ENCODE peak calls at places on chromosome 18, in five cellular contexts. V is activated CD8-positive, alpha-beta memory T cell treated with anti-CD3 and anti-CD28 coated beads for 4 hours; R is HFFc6; L is stimulated activated CD4-positive, alpha-beta T cell treated with anti-CD3 and anti-CD28 coated beads, Interleukin-1b, Interleukin-23, amount 100 ng/mL, for 24 hours; B is HCEC 1CT. H is an unnamed sample.

GRCh38 chr18:51030537-51031258 is 685 bp downstream of the SMAD4 start:
- DNase-seq in V (peak; percentile 24), B (peak; percentile 72), L (peak; percentile 55), R (peak; percentile 16), H (peak; percentile 50)

GRCh38 chr18:60686142-60686541 is 313.6 kb upstream of the MC4R start:
- DNase-seq in R (no peak), B (no peak), V (no peak), L (no peak), H (no peak)

GRCh38 chr18:43248610-43249249 is 28.6 kb downstream of the SYT4 start:
- DNase-seq in L (no peak), V (no peak), R (no peak), B (no peak), H (no peak)

GRCh38 chr18:44736664-44737063 is 56.0 kb downstream of the SETBP1 start:
- DNase-seq in R (no peak), L (no peak), B (no peak), V (no peak), H (no peak)

GRCh38 chr18:79955302-79956075 is 4.0 kb upstream of the SLC66A2 start:
- DNase-seq in B (no peak), V (no peak), R (no peak), L (no peak), H (no peak)

GRCh38 chr18:4836146-4836545 is 360.9 kb downstream of the AKAIN1 start:
- DNase-seq in R (no peak), B (no peak), V (no peak), L (no peak), H (no peak)

GRCh38 chr18:45449761-45450227 is 165.5 kb upstream of the SLC14A2 start:
- DNase-seq in R (no peak), V (no peak), B (no peak), L (no peak), H (no peak)

GRCh38 chr18:47990981-47991380 is 60.5 kb upstream of the SMAD2 start:
- DNase-seq in R (no peak), V (no peak), L (no peak), B (no peak), H (no peak)

GRCh38 chr18:52288403-52289004 is 51.5 kb upstream of the DCC start:
- DNase-seq in B (no peak), V (no peak), L (no peak), R (no peak), H (peak; percentile 10)

GRCh38 chr18:70420151-70420898 is 131.5 kb downstream of the SOCS6 start:
- DNase-seq in L (no peak), R (peak; percentile 79), B (peak; percentile 97), V (no peak), H (no peak)

GRCh38 chr18:32373995-32374394 is 96.7 kb downstream of the GAREM1 start:
- DNase-seq in L (no peak), V (no peak), B (peak; percentile 56), R (no peak), H (no peak)

GRCh38 chr18:54090856-54091255 is 133.6 kb downstream of the MBD2 start:
- DNase-seq in R (no peak), L (no peak), V (no peak), B (no peak), H (no peak)

GRCh38 chr18:76697441-76697901 is 124.9 kb upstream of the ZNF236 start:
- DNase-seq in V (no peak), R (no peak), B (peak; percentile 10), L (no peak), H (no peak)